ENCODE peak calls at places on chromosomes 3 and 15, in ten cellular contexts. W is A549; R is activated CD8-positive, alpha-beta T cell treated with anti-CD3 and anti-CD28 coated beads for 36 hours; Q is lower leg skin; U is HFF-Myc; N is epithelial cell of esophagus; E is kidney epithelial cell; K is fibroblast of lung; X is hepatocyte; D is nephron progenitor cell. P is an unnamed sample.

GRCh38 chr15:101288905-101289513 is 6.0 kb downstream of the SNRPA1 start:
- DNase-seq in D (no peak), W (peak), X (peak), R (no peak), K (peak), U (no peak), Q (no peak), E (peak), N (peak), P (no peak)

GRCh38 chr3:43995078-43995928 is 246.4 kb upstream of the TOPAZ1 start:
- DNase-seq in R (peak), N (peak), U (no peak), Q (no peak), W (peak), K (peak), D (peak), X (peak), E (no peak), P (no peak)

GRCh38 chr3:13192471-13193213 is 119.4 kb upstream of the IQSEC1 start:
- DNase-seq in K (no peak), E (no peak), D (peak), N (no peak), R (no peak), Q (no peak), W (peak), X (peak), U (no peak), P (no peak)

GRCh38 chr3:72234394-72234793 is 449.4 kb upstream of the PROK2 start:
- DNase-seq in U (no peak), N (peak), Q (no peak), E (no peak), X (no peak), R (no peak), D (no peak), W (no peak), K (peak), P (no peak)

GRCh38 chr15:77822631-77823230 is 190.0 kb upstream of the LINGO1 start:
- DNase-seq in W (no peak), U (no peak), X (no peak), R (no peak), K (no peak), D (no peak), N (no peak), Q (no peak), E (no peak), P (no peak)

GRCh38 chr15:99704444-99704838 is 28.8 kb downstream of the LYSMD4 start:
- DNase-seq in N (peak), K (peak), U (peak), W (peak), R (peak), Q (peak), X (peak), E (peak), D (peak), P (no peak)

GRCh38 chr15:84956199-84956598 is 25.5 kb upstream of the PDE8A start:
- DNase-seq in Q (no peak), W (no peak), N (no peak), U (no peak), E (no peak), X (no peak), D (no peak), R (no peak), K (no peak), P (no peak)

GRCh38 chr3:46695962-46696922 is 2.8 kb upstream of the ALS2CL start:
- DNase-seq in X (peak), W (no peak), Q (no peak), N (peak), D (no peak), R (peak), E (no peak), K (peak), U (no peak), P (no peak)

GRCh38 chr3:65939841-65940246 is 98.9 kb downstream of the MAGI1 start:
- DNase-seq in D (no peak), N (no peak), K (no peak), Q (no peak), R (no peak), W (no peak), X (no peak), E (no peak), U (no peak), P (no peak)

GRCh38 chr3:15033103-15033502 is 32.0 kb downstream of the MRPS25 start:
- DNase-seq in N (no peak), U (no peak), E (no peak), Q (no peak), R (no peak), K (no peak), X (no peak), D (no peak), W (no peak), P (no peak)

GRCh38 chr3:127512256-127512655 is 78.3 kb downstream of the TPRA1 start:
- DNase-seq in N (no peak), W (no peak), U (no peak), X (no peak), D (no peak), R (no peak), K (no peak), E (no peak), Q (no peak), P (no peak)

GRCh38 chr3:172137287-172138030 is 98.1 kb downstream of the FNDC3B start:
- DNase-seq in Q (no peak), E (no peak), R (no peak), D (no peak), X (no peak), U (no peak), N (no peak), W (peak), K (peak), P (no peak)

GRCh38 chr15:70514236-70514635 is 249.1 kb downstream of the UACA start:
- DNase-seq in E (no peak), X (no peak), R (no peak), Q (no peak), D (no peak), N (no peak), U (no peak), K (no peak), W (no peak), P (no peak)

GRCh38 chr3:126469479-126469878 is 6.2 kb downstream of the ZXDC start:
- DNase-seq in W (no peak), X (no peak), K (no peak), U (no peak), R (no peak), E (no peak), N (no peak), Q (no peak), D (no peak), P (no peak)

GRCh38 chr15:70356062-70356860 is 258.5 kb upstream of the TLE3 start:
- DNase-seq in D (no peak), K (no peak), Q (no peak), E (no peak), R (no peak), N (no peak), W (no peak), X (no peak), U (no peak), P (peak)

GRCh38 chr3:32508731-32509130 is 6.1 kb upstream of the CMTM6 start:
- DNase-seq in W (no peak), N (peak), E (no peak), D (no peak), Q (no peak), K (peak), U (peak), X (peak), R (no peak), P (no peak)

GRCh38 chr3:198062068-198062465 is 102.0 kb downstream of the LMLN start:
- DNase-seq in E (no peak), U (no peak), W (no peak), X (no peak), N (no peak), D (no peak), Q (no peak), R (no peak), K (no peak), P (no peak)

GRCh38 chr3:88057650-88058321 is 1.0 kb downstream of the CGGBP1 start:
- DNase-seq in U (no peak), D (no peak), X (peak), W (no peak), Q (peak), R (no peak), N (peak), K (peak), E (no peak), P (no peak)

GRCh38 chr15:43509002-43509922 is 8.1 kb upstream of the MAP1A start:
- DNase-seq in U (no peak), R (no peak), X (no peak), E (no peak), W (no peak), N (no peak), D (no peak), Q (peak), K (no peak), P (no peak)

GRCh38 chr3:152356870-152357276 is 88.1 kb downstream of the MBNL1 start:
- DNase-seq in U (no peak), W (no peak), N (no peak), D (no peak), Q (no peak), K (no peak), R (peak), X (no peak), E (no peak), P (no peak)

GRCh38 chr3:99319961-99320360 is 318.4 kb upstream of the COL8A1 start:
- DNase-seq in W (no peak), E (peak), K (peak), U (no peak), X (no peak), Q (no peak), D (no peak), N (no peak), R (no peak), P (no peak)

GRCh38 chr3:34011171-34012101 is 213.0 kb downstream of the PDCD6IP start:
- DNase-seq in U (peak), W (peak), Q (no peak), K (peak), R (no peak), E (no peak), N (no peak), D (no peak), X (no peak), P (no peak)
- TF ChIP-seq CTCF in U (peak), W (peak), Q (no peak), K (peak), R (no peak), E (peak), N (peak), D (no peak), X (peak), P (no peak)

DNA sequence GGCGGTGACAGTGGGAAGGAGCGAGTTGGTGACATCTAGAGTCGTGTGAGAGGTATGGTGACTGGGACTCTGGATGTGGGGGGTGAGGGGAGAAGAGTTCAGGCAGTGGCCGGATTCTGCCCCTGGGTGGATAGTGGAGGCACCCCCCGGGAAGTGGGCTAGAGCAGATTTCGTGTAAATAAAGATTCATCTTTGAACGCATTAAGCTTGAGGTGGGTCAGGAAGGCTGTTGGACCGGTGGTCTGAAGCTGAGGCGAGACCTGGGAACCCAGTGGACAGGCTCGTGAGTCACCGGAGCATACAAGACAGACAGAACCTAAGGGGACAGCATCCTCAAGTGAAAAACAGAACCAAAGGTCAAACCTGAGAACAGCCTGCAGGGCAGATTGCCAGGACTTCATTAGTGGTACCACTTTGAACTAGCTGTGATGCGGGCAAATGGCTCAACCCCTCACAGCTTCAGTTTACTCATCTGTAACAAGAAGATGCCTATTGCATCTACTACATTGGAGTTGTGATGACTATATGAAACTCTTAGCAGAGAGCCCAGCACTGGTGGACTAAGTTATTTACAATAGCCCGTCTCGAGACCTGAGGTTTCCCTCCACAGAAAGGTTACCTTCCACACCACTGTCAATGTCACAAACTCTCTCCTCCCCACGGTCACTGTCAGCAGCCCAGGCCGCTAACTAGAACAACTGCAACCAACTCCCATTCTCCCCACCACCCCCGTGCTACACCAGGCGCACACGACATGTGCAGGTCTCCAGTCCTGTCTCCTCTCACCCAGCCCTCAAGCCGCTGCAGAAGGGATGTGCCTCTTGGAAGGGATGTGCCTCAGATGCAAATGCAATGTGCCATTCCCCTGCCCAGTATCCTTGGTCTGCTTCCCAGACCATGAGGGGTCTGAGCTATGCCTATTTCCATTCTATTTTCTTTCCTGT is 901 bp upstream of the CLN6 start:
- DNase-seq in K (no peak), U (no peak), Q (peak), N (no peak), R (peak), X (no peak), E (no peak), W (no peak), D (no peak), P (peak)
- TF ChIP-seq CTCF in K (no peak), U (no peak), Q (no peak), N (no peak), R (no peak), X (no peak), E (no peak), W (peak), D (no peak), P (no peak)

GRCh38 chr3:30438121-30438520 is 168.3 kb upstream of the TGFBR2 start:
- DNase-seq in R (no peak), D (no peak), X (no peak), U (no peak), W (no peak), Q (no peak), N (no peak), K (no peak), E (no peak), P (no peak)

GRCh38 chr3:30439451-30440053 is 166.8 kb upstream of the TGFBR2 start:
- DNase-seq in D (no peak), N (no peak), Q (no peak), U (no peak), X (no peak), R (no peak), K (peak), E (no peak), W (no peak), P (no peak)

GRCh38 chr3:30440147-30440604 is 166.2 kb upstream of the TGFBR2 start:
- DNase-seq in U (no peak), E (no peak), K (no peak), Q (no peak), N (peak), X (no peak), R (no peak), D (no peak), W (peak), P (no peak)

GRCh38 chr3:30435950-30436349 is 170.5 kb upstream of the TGFBR2 start:
- DNase-seq in U (peak), X (no peak), D (no peak), N (no peak), K (no peak), W (no peak), E (no peak), Q (no peak), R (no peak), P (no peak)

GRCh38 chr3:30437172-30437571 is 169.2 kb upstream of the TGFBR2 start:
- DNase-seq in U (no peak), R (no peak), X (no peak), N (no peak), K (peak), E (no peak), Q (peak), W (no peak), D (peak), P (no peak)
- TF ChIP-seq CTCF in U (no peak), R (no peak), X (no peak), N (no peak), K (no peak), E (no peak), Q (no peak), W (no peak), D (no peak), P (no peak)

GRCh38 chr3:41222508-41222907 is 23.2 kb downstream of the CTNNB1 start:
- DNase-seq in K (peak), U (no peak), D (no peak), N (no peak), R (no peak), W (no peak), Q (no peak), E (no peak), X (no peak), P (no peak)
- TF ChIP-seq CTCF in K (no peak), U (no peak), D (no peak), N (no peak), R (no peak), W (no peak), Q (no peak), E (no peak), X (no peak), P (no peak)